ENCODE peak calls at places on chromosome 4, in six cellular contexts. One of them, this sample, is unnamed.
A peak's percentile ranks its signal among the peaks of the same experiment; 100 is the strongest.

GRCh38 chr4:35760706-35761278 is 483.5 kb downstream of the ARAP2 start:
- DNase-seq in AG04450: no peak
- DNase-seq in tibial nerve: no peak
- DNase-seq in lower lobe of right lung: no peak
- DNase-seq in endothelial cell: no peak
- DNase-seq in astrocyte of the spinal cord: no peak
- DNase-seq in this sample: no peak

GRCh38 chr4:151887151-151887815 is 126.5 kb upstream of the GATB start:
- DNase-seq in astrocyte of the spinal cord: peak; percentile 70
- DNase-seq in lower lobe of right lung: no peak
- DNase-seq in endothelial cell: no peak
- DNase-seq in AG04450: no peak
- DNase-seq in tibial nerve: no peak
- DNase-seq in this sample: peak; percentile 85

GRCh38 chr4:55906999-55907398 is 41.7 kb upstream of the CEP135 start:
- DNase-seq in endothelial cell: no peak
- DNase-seq in tibial nerve: no peak
- DNase-seq in lower lobe of right lung: no peak
- DNase-seq in astrocyte of the spinal cord: no peak
- DNase-seq in AG04450: no peak
- DNase-seq in this sample: peak; percentile 40

GRCh38 chr4:95637047-95637600 is 88.4 kb upstream of the UNC5C start:
- DNase-seq in tibial nerve: no peak
- DNase-seq in AG04450: no peak
- DNase-seq in lower lobe of right lung: no peak
- DNase-seq in astrocyte of the spinal cord: peak; percentile 42
- DNase-seq in endothelial cell: peak; percentile 28
- DNase-seq in this sample: no peak

GRCh38 chr4:118352843-118353373 is at the start of gene PRSS12:
- DNase-seq in endothelial cell: peak; percentile 88
- DNase-seq in tibial nerve: peak; percentile 34
- DNase-seq in astrocyte of the spinal cord: peak; percentile 64
- DNase-seq in lower lobe of right lung: peak; percentile 83
- DNase-seq in AG04450: peak; percentile 41
- DNase-seq in this sample: peak; percentile 74

GRCh38 chr4:47427936-47428335 is 35.6 kb downstream of the COMMD8 start:
- DNase-seq in lower lobe of right lung: no peak
- DNase-seq in tibial nerve: no peak
- DNase-seq in astrocyte of the spinal cord: no peak
- DNase-seq in AG04450: no peak
- DNase-seq in endothelial cell: no peak
- DNase-seq in this sample: no peak

GRCh38 chr4:152257601-152258066 is 278.3 kb downstream of the FBXW7 start:
- DNase-seq in endothelial cell: no peak
- DNase-seq in astrocyte of the spinal cord: no peak
- DNase-seq in lower lobe of right lung: no peak
- DNase-seq in AG04450: no peak
- DNase-seq in tibial nerve: no peak
- DNase-seq in this sample: peak; percentile 49

GRCh38 chr4:96305030-96305429 is 465.1 kb downstream of the PDHA2 start:
- DNase-seq in endothelial cell: no peak
- DNase-seq in tibial nerve: no peak
- DNase-seq in lower lobe of right lung: no peak
- DNase-seq in AG04450: no peak
- DNase-seq in astrocyte of the spinal cord: no peak
- DNase-seq in this sample: no peak

GRCh38 chr4:103156107-103156506 is 42.0 kb downstream of the CENPE start:
- DNase-seq in endothelial cell: no peak
- DNase-seq in AG04450: no peak
- DNase-seq in astrocyte of the spinal cord: no peak
- DNase-seq in lower lobe of right lung: no peak
- DNase-seq in tibial nerve: no peak
- DNase-seq in this sample: no peak

DNA sequence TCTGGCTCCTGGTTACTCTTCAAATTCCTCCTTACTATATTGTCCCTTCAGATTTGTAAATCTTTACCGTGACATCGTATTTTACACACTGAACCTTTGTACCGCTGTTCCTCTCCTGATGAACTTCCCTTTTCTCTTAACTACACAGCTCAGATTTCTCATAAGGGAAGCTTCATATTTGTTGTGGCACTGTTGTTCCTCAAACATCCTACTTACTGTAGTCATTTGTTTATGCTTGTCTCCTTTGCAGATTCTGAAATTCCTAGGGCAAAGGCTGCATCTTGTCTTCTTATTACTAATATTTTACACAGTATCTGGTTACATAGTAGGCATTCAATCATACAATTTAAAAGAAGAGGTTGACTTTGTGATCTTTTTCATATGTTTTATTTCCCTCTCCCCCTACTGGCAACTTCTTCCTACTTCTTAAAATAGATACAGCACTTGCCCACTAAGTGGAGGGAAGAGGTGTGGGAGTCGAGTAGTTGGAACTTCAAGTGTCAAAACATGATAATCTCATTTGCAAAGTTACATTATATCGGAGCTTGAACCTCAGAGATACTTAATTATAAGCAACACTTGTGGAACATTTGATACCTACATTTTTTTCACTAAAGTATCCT is 50.0 kb downstream of the TET2 start:
- DNase-seq in endothelial cell: no peak
- DNase-seq in tibial nerve: no peak
- DNase-seq in AG04450: no peak
- DNase-seq in astrocyte of the spinal cord: peak; percentile 31
- DNase-seq in lower lobe of right lung: no peak
- DNase-seq in this sample: no peak
- TF ChIP-seq CTCF in endothelial cell: no peak
- TF ChIP-seq CTCF in tibial nerve: no peak
- TF ChIP-seq CTCF in AG04450: peak; percentile 53
- TF ChIP-seq CTCF in astrocyte of the spinal cord: peak; percentile 40
- TF ChIP-seq CTCF in lower lobe of right lung: peak; percentile 20
- TF ChIP-seq CTCF in this sample: peak; percentile 65

GRCh38 chr4:159430896-159431295 is 328.0 kb downstream of the RAPGEF2 start:
- DNase-seq in AG04450: no peak
- DNase-seq in endothelial cell: no peak
- DNase-seq in tibial nerve: no peak
- DNase-seq in astrocyte of the spinal cord: no peak
- DNase-seq in lower lobe of right lung: no peak
- DNase-seq in this sample: no peak

GRCh38 chr4:159429693-159430035 is 326.8 kb downstream of the RAPGEF2 start:
- DNase-seq in tibial nerve: no peak
- DNase-seq in astrocyte of the spinal cord: no peak
- DNase-seq in lower lobe of right lung: no peak
- DNase-seq in endothelial cell: no peak
- DNase-seq in AG04450: no peak
- DNase-seq in this sample: no peak

GRCh38 chr4:159434496-159435241 is 331.8 kb downstream of the RAPGEF2 start:
- DNase-seq in tibial nerve: no peak
- DNase-seq in astrocyte of the spinal cord: peak; percentile 51
- DNase-seq in AG04450: no peak
- DNase-seq in lower lobe of right lung: no peak
- DNase-seq in endothelial cell: no peak
- DNase-seq in this sample: peak; percentile 62

GRCh38 chr4:159432436-159432835 is 329.6 kb downstream of the RAPGEF2 start:
- DNase-seq in astrocyte of the spinal cord: no peak
- DNase-seq in tibial nerve: no peak
- DNase-seq in AG04450: no peak
- DNase-seq in lower lobe of right lung: no peak
- DNase-seq in endothelial cell: no peak
- DNase-seq in this sample: no peak

GRCh38 chr4:159435561-159436023 is 332.7 kb downstream of the RAPGEF2 start:
- DNase-seq in lower lobe of right lung: no peak
- DNase-seq in endothelial cell: no peak
- DNase-seq in astrocyte of the spinal cord: peak; percentile 54
- DNase-seq in tibial nerve: no peak
- DNase-seq in AG04450: no peak
- DNase-seq in this sample: no peak
- TF ChIP-seq CTCF in lower lobe of right lung: no peak
- TF ChIP-seq CTCF in endothelial cell: no peak
- TF ChIP-seq CTCF in astrocyte of the spinal cord: no peak
- TF ChIP-seq CTCF in tibial nerve: no peak
- TF ChIP-seq CTCF in AG04450: no peak
- TF ChIP-seq CTCF in this sample: no peak

GRCh38 chr4:113112341-113112978 is 63.0 kb downstream of the ANK2 start:
- DNase-seq in lower lobe of right lung: no peak
- DNase-seq in tibial nerve: no peak
- DNase-seq in endothelial cell: no peak
- DNase-seq in AG04450: no peak
- DNase-seq in astrocyte of the spinal cord: no peak
- DNase-seq in this sample: no peak
- TF ChIP-seq CTCF in lower lobe of right lung: no peak
- TF ChIP-seq CTCF in tibial nerve: no peak
- TF ChIP-seq CTCF in endothelial cell: no peak
- TF ChIP-seq CTCF in AG04450: no peak
- TF ChIP-seq CTCF in astrocyte of the spinal cord: no peak
- TF ChIP-seq CTCF in this sample: no peak

GRCh38 chr4:98094118-98094517 is 49.2 kb downstream of the STPG2 start:
- DNase-seq in endothelial cell: no peak
- DNase-seq in lower lobe of right lung: no peak
- DNase-seq in tibial nerve: no peak
- DNase-seq in astrocyte of the spinal cord: no peak
- DNase-seq in AG04450: no peak
- DNase-seq in this sample: no peak

DNA sequence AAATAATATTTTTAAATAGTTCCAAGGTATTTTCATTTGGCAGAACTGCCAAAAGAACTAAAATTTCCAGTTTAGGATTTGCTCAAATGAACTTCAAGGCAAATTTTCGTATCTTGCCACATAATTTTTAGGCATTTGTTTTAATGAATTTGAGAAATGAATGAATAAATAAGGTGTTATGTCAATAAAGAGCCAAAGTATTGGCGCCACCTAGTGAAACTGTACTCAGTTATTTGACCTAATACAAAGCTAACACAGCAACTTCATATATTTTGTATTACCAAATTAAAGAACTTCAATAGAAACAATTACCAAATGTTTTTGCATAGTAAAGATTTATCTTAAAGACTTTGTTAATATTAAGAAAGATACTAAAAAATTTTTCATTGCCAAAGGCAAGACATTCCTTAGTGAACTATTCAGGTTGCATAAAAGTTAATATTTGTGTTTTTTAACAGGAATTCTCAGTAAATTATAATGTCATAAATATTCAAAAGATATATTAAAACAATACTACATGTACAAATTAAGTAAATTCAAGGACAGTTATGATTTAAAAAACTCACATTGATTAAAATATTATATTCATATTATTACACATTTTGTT is 50.3 kb downstream of the STPG2 start:
- DNase-seq in astrocyte of the spinal cord: peak; percentile 37
- DNase-seq in AG04450: no peak
- DNase-seq in endothelial cell: no peak
- DNase-seq in lower lobe of right lung: no peak
- DNase-seq in tibial nerve: no peak
- DNase-seq in this sample: peak; percentile 7
- TF ChIP-seq CTCF in astrocyte of the spinal cord: peak; percentile 67
- TF ChIP-seq CTCF in AG04450: peak; percentile 70
- TF ChIP-seq CTCF in endothelial cell: peak; percentile 59
- TF ChIP-seq CTCF in lower lobe of right lung: peak; percentile 39
- TF ChIP-seq CTCF in tibial nerve: no peak
- TF ChIP-seq CTCF in this sample: peak; percentile 84

GRCh38 chr4:148056879-148057278 is 325.0 kb downstream of the ARHGAP10 start:
- DNase-seq in endothelial cell: no peak
- DNase-seq in tibial nerve: peak; percentile 54
- DNase-seq in lower lobe of right lung: peak; percentile 73
- DNase-seq in astrocyte of the spinal cord: peak; percentile 75
- DNase-seq in AG04450: no peak
- DNase-seq in this sample: peak; percentile 62
- TF ChIP-seq CTCF in endothelial cell: no peak
- TF ChIP-seq CTCF in tibial nerve: no peak
- TF ChIP-seq CTCF in lower lobe of right lung: peak; percentile 36
- TF ChIP-seq CTCF in astrocyte of the spinal cord: peak; percentile 16
- TF ChIP-seq CTCF in AG04450: no peak
- TF ChIP-seq CTCF in this sample: peak; percentile 38

DNA sequence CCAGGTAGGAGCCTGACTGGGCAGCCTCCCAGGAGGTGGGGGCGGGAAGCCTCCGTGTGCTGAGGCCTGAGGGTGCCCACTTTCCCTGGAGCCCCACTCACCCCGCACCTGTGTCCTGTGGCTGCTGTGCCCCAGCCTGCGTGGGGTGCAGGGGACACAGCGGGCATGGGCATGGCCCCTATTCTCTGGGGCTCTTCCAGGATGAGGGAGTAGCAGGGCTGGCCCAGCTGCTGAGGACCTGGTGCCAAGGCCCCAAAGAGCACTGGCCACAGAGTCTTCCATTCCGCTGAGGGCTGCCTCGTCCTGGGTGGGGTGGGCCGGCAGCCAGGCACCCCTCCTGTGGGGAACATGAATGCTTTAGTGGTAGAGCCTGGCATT is 51.7 kb upstream of the SORCS2 start:
- DNase-seq in astrocyte of the spinal cord: no peak
- DNase-seq in AG04450: no peak
- DNase-seq in lower lobe of right lung: no peak
- DNase-seq in tibial nerve: no peak
- DNase-seq in endothelial cell: no peak
- DNase-seq in this sample: no peak
- TF ChIP-seq CTCF in astrocyte of the spinal cord: no peak
- TF ChIP-seq CTCF in AG04450: no peak
- TF ChIP-seq CTCF in lower lobe of right lung: no peak
- TF ChIP-seq CTCF in tibial nerve: no peak
- TF ChIP-seq CTCF in endothelial cell: no peak
- TF ChIP-seq CTCF in this sample: no peak

DNA sequence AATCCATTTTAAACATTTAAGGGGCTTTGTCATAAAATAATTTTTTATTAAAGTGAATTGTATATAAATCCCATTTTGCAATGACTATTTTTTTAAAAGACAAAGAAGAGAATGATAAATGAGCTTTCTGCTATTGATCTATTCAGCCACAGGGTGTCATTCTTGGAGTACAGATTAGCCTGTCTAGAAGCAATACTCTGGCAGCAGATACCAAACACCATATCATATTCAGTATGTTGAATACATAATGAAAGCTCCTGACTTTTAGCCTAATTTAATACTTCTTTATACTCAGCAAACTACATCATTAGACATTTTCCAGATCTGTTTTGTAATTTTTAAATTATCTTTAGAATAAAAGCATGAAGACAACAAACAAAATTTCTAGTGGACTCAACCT is 496.3 kb downstream of the PDGFC start:
- DNase-seq in AG04450: peak; percentile 4
- DNase-seq in endothelial cell: peak; percentile 5
- DNase-seq in tibial nerve: no peak
- DNase-seq in lower lobe of right lung: no peak
- DNase-seq in astrocyte of the spinal cord: peak; percentile 80
- DNase-seq in this sample: peak; percentile 64
- TF ChIP-seq CTCF in AG04450: peak; percentile 44
- TF ChIP-seq CTCF in endothelial cell: no peak
- TF ChIP-seq CTCF in tibial nerve: peak; percentile 55
- TF ChIP-seq CTCF in lower lobe of right lung: peak; percentile 48
- TF ChIP-seq CTCF in astrocyte of the spinal cord: peak; percentile 49
- TF ChIP-seq CTCF in this sample: peak; percentile 85